ENCODE peak calls at places on chromosome 14, in five cellular contexts. One of them, this sample, is unnamed.

GRCh38 chr14:68418192-68419118 is 374.4 kb downstream of the ZFP36L1 start:
- DNase-seq in A549: no peak
- DNase-seq in H54: no peak
- DNase-seq in heart left ventricle: no peak
- DNase-seq in IMR-90: no peak
- DNase-seq in this sample: no peak

GRCh38 chr14:99675381-99675835 is 8.7 kb upstream of the CYP46A1 start:
- DNase-seq in A549: no peak
- DNase-seq in H54: no peak
- DNase-seq in heart left ventricle: no peak
- DNase-seq in IMR-90: no peak
- DNase-seq in this sample: no peak

GRCh38 chr14:98177551-98177950 is 1094.4 kb downstream of the BCL11B start:
- DNase-seq in A549: no peak
- DNase-seq in H54: no peak
- DNase-seq in heart left ventricle: no peak
- DNase-seq in IMR-90: no peak
- DNase-seq in this sample: no peak

GRCh38 chr14:84390010-84390409 is 1139.9 kb upstream of the FLRT2 start:
- DNase-seq in A549: no peak
- DNase-seq in H54: no peak
- DNase-seq in heart left ventricle: no peak
- DNase-seq in IMR-90: peak; percentile 8
- DNase-seq in this sample: no peak

GRCh38 chr14:53452005-53452678 is 299.0 kb upstream of the DDHD1 start:
- DNase-seq in A549: no peak
- DNase-seq in H54: no peak
- DNase-seq in heart left ventricle: no peak
- DNase-seq in IMR-90: no peak
- DNase-seq in this sample: no peak

GRCh38 chr14:58705066-58705465 is 67.3 kb downstream of the DACT1 start:
- DNase-seq in A549: no peak
- DNase-seq in H54: no peak
- DNase-seq in heart left ventricle: peak; percentile 32
- DNase-seq in IMR-90: no peak
- DNase-seq in this sample: no peak

GRCh38 chr14:102547067-102547466 is 37.5 kb upstream of the ANKRD9 start:
- DNase-seq in A549: no peak
- DNase-seq in H54: no peak
- DNase-seq in heart left ventricle: no peak
- DNase-seq in IMR-90: no peak
- DNase-seq in this sample: no peak

GRCh38 chr14:36134026-36134425 is 42.5 kb downstream of the PTCSC3 start:
- DNase-seq in A549: no peak
- DNase-seq in H54: no peak
- DNase-seq in heart left ventricle: no peak
- DNase-seq in IMR-90: no peak
- DNase-seq in this sample: no peak

GRCh38 chr14:96858643-96859042 is 61.5 kb downstream of the VRK1 start:
- DNase-seq in A549: no peak
- DNase-seq in H54: no peak
- DNase-seq in heart left ventricle: no peak
- DNase-seq in IMR-90: no peak
- DNase-seq in this sample: no peak

GRCh38 chr14:87566986-87567385 is 426.0 kb downstream of the GALC start:
- DNase-seq in A549: no peak
- DNase-seq in H54: no peak
- DNase-seq in heart left ventricle: no peak
- DNase-seq in IMR-90: peak; percentile 0
- DNase-seq in this sample: no peak

GRCh38 chr14:46571970-46572369 is 79.6 kb downstream of the RPL10L start:
- DNase-seq in A549: peak; percentile 27
- DNase-seq in H54: no peak
- DNase-seq in heart left ventricle: no peak
- DNase-seq in IMR-90: no peak
- DNase-seq in this sample: no peak

GRCh38 chr14:42715316-42715715 is 1108.6 kb downstream of the LRFN5 start:
- DNase-seq in A549: no peak
- DNase-seq in H54: no peak
- DNase-seq in heart left ventricle: no peak
- DNase-seq in IMR-90: peak; percentile 50
- DNase-seq in this sample: no peak

GRCh38 chr14:76326918-76327689 is 48.8 kb upstream of the ESRRB start:
- DNase-seq in A549: no peak
- DNase-seq in H54: no peak
- DNase-seq in heart left ventricle: no peak
- DNase-seq in IMR-90: no peak
- DNase-seq in this sample: no peak

GRCh38 chr14:50559990-50560928 is at the start of gene ATL1:
- DNase-seq in A549: peak; percentile 70
- DNase-seq in H54: peak; percentile 57
- DNase-seq in heart left ventricle: peak; percentile 80
- DNase-seq in IMR-90: peak; percentile 74
- DNase-seq in this sample: peak; percentile 69

GRCh38 chr14:54699735-54700134 is 132.8 kb downstream of the SAMD4A start:
- DNase-seq in A549: no peak
- DNase-seq in H54: no peak
- DNase-seq in heart left ventricle: no peak
- DNase-seq in IMR-90: no peak
- DNase-seq in this sample: no peak

GRCh38 chr14:47658041-47658440 is 17.4 kb downstream of the MDGA2 start:
- DNase-seq in A549: no peak
- DNase-seq in H54: no peak
- DNase-seq in heart left ventricle: no peak
- DNase-seq in IMR-90: no peak
- DNase-seq in this sample: no peak

GRCh38 chr14:61716956-61717355 is 21.6 kb downstream of the HIF1A start:
- DNase-seq in A549: no peak
- DNase-seq in H54: no peak
- DNase-seq in heart left ventricle: no peak
- DNase-seq in IMR-90: no peak
- DNase-seq in this sample: no peak

GRCh38 chr14:77638738-77639137 is 22.3 kb upstream of the SPTLC2 start:
- DNase-seq in A549: peak; percentile 45
- DNase-seq in H54: no peak
- DNase-seq in heart left ventricle: no peak
- DNase-seq in IMR-90: peak; percentile 97
- DNase-seq in this sample: no peak

GRCh38 chr14:55519473-55520080 is 60.4 kb upstream of the KTN1 start:
- DNase-seq in A549: no peak
- DNase-seq in H54: no peak
- DNase-seq in heart left ventricle: no peak
- DNase-seq in IMR-90: no peak
- DNase-seq in this sample: no peak

GRCh38 chr14:86153480-86153879 is 623.5 kb downstream of the FLRT2 start:
- DNase-seq in A549: no peak
- DNase-seq in H54: no peak
- DNase-seq in heart left ventricle: no peak
- DNase-seq in IMR-90: no peak
- DNase-seq in this sample: no peak

GRCh38 chr14:65847065-65847847 is 434.7 kb downstream of the FUT8 start:
- DNase-seq in A549: no peak
- DNase-seq in H54: no peak
- DNase-seq in heart left ventricle: no peak
- DNase-seq in IMR-90: no peak
- DNase-seq in this sample: no peak

GRCh38 chr14:77616133-77616453 is 344 bp downstream of the SPTLC2 start:
- DNase-seq in A549: no peak
- DNase-seq in H54: no peak
- DNase-seq in heart left ventricle: no peak
- DNase-seq in IMR-90: no peak
- DNase-seq in this sample: no peak

GRCh38 chr14:73738518-73739173 is 24.5 kb upstream of the PNMA1 start:
- DNase-seq in A549: no peak
- DNase-seq in H54: no peak
- DNase-seq in heart left ventricle: no peak
- DNase-seq in IMR-90: no peak
- DNase-seq in this sample: no peak
- TF ChIP-seq POLR2A in A549: no peak
- TF ChIP-seq POLR2A in H54: no peak
- TF ChIP-seq POLR2A in heart left ventricle: no peak
- TF ChIP-seq POLR2A in IMR-90: no peak
- TF ChIP-seq POLR2A in this sample: no peak

GRCh38 chr14:75001261-75001660 is 1.5 kb upstream of the EIF2B2 start:
- DNase-seq in A549: no peak
- DNase-seq in H54: no peak
- DNase-seq in heart left ventricle: no peak
- DNase-seq in IMR-90: no peak
- DNase-seq in this sample: no peak

GRCh38 chr14:75005357-75005756 is 2.6 kb downstream of the EIF2B2 start:
- DNase-seq in A549: no peak
- DNase-seq in H54: no peak
- DNase-seq in heart left ventricle: no peak
- DNase-seq in IMR-90: no peak
- DNase-seq in this sample: no peak

GRCh38 chr14:75001899-75002298 is 822 bp upstream of the EIF2B2 start:
- DNase-seq in A549: no peak
- DNase-seq in H54: no peak
- DNase-seq in heart left ventricle: no peak
- DNase-seq in IMR-90: no peak
- DNase-seq in this sample: no peak

GRCh38 chr14:75003250-75004027 is 718 bp downstream of the EIF2B2 start:
- DNase-seq in A549: no peak
- DNase-seq in H54: no peak
- DNase-seq in heart left ventricle: no peak
- DNase-seq in IMR-90: no peak
- DNase-seq in this sample: peak; percentile 54

GRCh38 chr14:75002392-75003249 is at the start of gene EIF2B2:
- DNase-seq in A549: peak; percentile 95
- DNase-seq in H54: peak; percentile 70
- DNase-seq in heart left ventricle: peak; percentile 99
- DNase-seq in IMR-90: peak; percentile 94
- DNase-seq in this sample: peak; percentile 97
- TF ChIP-seq POLR2A in A549: peak; percentile 47
- TF ChIP-seq POLR2A in H54: peak; percentile 53
- TF ChIP-seq POLR2A in heart left ventricle: peak; percentile 71
- TF ChIP-seq POLR2A in IMR-90: peak; percentile 30
- TF ChIP-seq POLR2A in this sample: peak; percentile 31

DNA sequence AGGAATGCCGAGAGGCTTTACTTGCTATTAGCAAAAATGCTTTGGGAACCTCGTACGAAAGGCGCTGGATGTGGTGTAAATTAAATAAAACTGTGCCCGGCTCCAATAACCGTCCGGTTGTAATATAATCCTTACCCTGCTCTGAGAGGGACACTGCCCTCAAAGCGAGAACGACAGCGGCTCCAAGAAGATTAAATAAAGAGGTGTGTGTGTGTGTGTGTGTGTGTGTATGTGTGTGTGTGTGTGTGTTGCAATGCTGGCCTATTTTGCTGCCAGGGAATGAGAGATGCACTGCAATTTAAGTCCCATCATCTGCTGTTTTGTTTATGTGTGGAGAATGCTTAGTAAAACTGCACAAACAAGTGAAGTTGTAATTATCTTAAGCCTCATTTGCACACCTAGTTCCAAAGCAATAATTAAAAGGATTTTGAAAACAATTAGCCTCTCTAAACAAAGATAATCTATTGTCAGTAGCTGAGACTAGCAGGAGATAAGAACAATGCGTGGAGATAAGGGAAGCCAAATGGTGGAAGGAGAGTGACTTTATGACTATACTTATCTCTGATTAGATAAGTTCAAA is 1.2 kb upstream of the SIX1 start:
- DNase-seq in A549: no peak
- DNase-seq in H54: no peak
- DNase-seq in heart left ventricle: no peak
- DNase-seq in IMR-90: peak; percentile 34
- DNase-seq in this sample: no peak
- TF ChIP-seq POLR2A in A549: no peak
- TF ChIP-seq POLR2A in H54: no peak
- TF ChIP-seq POLR2A in heart left ventricle: no peak
- TF ChIP-seq POLR2A in IMR-90: no peak
- TF ChIP-seq POLR2A in this sample: no peak

GRCh38 chr14:21267431-21267845 is 1.8 kb downstream of the HNRNPC start:
- DNase-seq in A549: no peak
- DNase-seq in H54: no peak
- DNase-seq in heart left ventricle: no peak
- DNase-seq in IMR-90: no peak
- DNase-seq in this sample: no peak
- TF ChIP-seq POLR2A in A549: no peak
- TF ChIP-seq POLR2A in H54: no peak
- TF ChIP-seq POLR2A in heart left ventricle: no peak
- TF ChIP-seq POLR2A in IMR-90: no peak
- TF ChIP-seq POLR2A in this sample: no peak

GRCh38 chr14:90758028-90758889 is 58.0 kb downstream of the TTC7B start:
- DNase-seq in A549: peak; percentile 91
- DNase-seq in H54: peak; percentile 99
- DNase-seq in heart left ventricle: peak; percentile 96
- DNase-seq in IMR-90: peak; percentile 85
- DNase-seq in this sample: peak; percentile 96
- TF ChIP-seq POLR2A in A549: peak; percentile 55
- TF ChIP-seq POLR2A in H54: no peak
- TF ChIP-seq POLR2A in heart left ventricle: peak; percentile 57
- TF ChIP-seq POLR2A in IMR-90: peak; percentile 22
- TF ChIP-seq POLR2A in this sample: peak; percentile 24

DNA sequence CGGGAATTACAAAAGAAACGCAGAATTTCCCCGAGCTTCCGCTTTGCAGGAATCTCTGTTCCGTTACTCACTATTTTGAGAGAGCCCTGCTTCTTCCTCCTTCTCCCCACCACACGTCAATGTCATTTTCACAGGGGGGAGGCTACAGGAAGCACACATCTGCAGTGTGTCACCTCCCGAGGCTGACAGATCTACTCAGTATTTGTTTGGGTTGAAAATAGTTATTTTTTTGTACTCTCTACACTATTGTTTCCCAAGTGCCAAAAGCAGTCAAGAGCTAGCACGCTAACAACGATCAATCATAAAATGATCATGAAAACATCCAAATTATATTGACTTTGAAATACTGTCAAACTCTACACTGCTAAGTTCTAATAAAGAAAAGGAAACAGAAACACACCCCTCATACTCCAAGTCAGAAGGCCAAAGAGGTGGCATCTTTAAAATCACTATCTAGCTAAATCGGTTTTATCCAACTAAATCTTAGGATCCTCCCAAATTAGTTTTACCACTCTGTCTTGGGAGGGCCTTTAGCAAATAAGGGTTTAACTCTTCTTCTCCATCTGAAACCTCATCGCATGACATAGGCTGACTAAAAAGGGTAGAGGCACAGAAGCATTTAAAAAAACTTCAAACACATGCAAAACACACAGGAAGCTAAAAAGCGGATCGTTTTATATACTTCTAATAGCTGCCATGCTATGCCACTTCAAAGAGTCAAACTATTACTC is 51.8 kb downstream of the FOXN3 start:
- DNase-seq in A549: no peak
- DNase-seq in H54: no peak
- DNase-seq in heart left ventricle: no peak
- DNase-seq in IMR-90: peak; percentile 59
- DNase-seq in this sample: peak; percentile 76
- TF ChIP-seq POLR2A in A549: no peak
- TF ChIP-seq POLR2A in H54: no peak
- TF ChIP-seq POLR2A in heart left ventricle: no peak
- TF ChIP-seq POLR2A in IMR-90: no peak
- TF ChIP-seq POLR2A in this sample: no peak